ENCODE peak calls at places on chromosomes 2 and 18, in four cellular contexts. R is PC-9, N is psoas muscle, V is cardiac septum. S is an unnamed sample.

GRCh38 chr2:157691131-157691530 is 62.5 kb upstream of the ACVR1C start:
- DNase-seq in N (no peak), V (no peak), R (no peak), S (no peak)

GRCh38 chr2:17059452-17059851 is 393.8 kb upstream of the CYRIA start:
- DNase-seq in N (no peak), V (no peak), R (no peak), S (no peak)

GRCh38 chr2:75466708-75467311 is 93.9 kb downstream of the EVA1A start:
- DNase-seq in R (no peak), V (no peak), N (no peak), S (no peak)

GRCh38 chr18:48955528-48956261 is 4.9 kb upstream of the SMAD7 start:
- DNase-seq in V (peak), R (peak), N (peak), S (no peak)

GRCh38 chr2:109513749-109514588 is 99.8 kb downstream of the SEPTIN10 start:
- DNase-seq in R (peak), N (no peak), V (no peak), S (peak)

GRCh38 chr18:32906506-32907214 is 133.8 kb upstream of the KLHL14 start:
- DNase-seq in N (no peak), V (no peak), R (no peak), S (no peak)

GRCh38 chr2:88171966-88172365 is 1.8 kb downstream of the THNSL2 start:
- DNase-seq in N (no peak), R (no peak), V (no peak), S (no peak)

GRCh38 chr2:110853516-110853915 is 121.1 kb downstream of the ACOXL start:
- DNase-seq in V (no peak), N (no peak), R (no peak), S (no peak)

GRCh38 chr2:182047544-182047943 is 61.9 kb downstream of the PPP1R1C start:
- DNase-seq in V (no peak), R (no peak), N (no peak), S (no peak)

GRCh38 chr2:120978359-120979050 is 242.8 kb downstream of the GLI2 start:
- DNase-seq in R (peak), V (no peak), N (no peak), S (no peak)

GRCh38 chr2:60819155-60819862 is 62.1 kb upstream of the REL start:
- DNase-seq in V (no peak), N (no peak), R (no peak), S (no peak)

GRCh38 chr2:25491003-25491696 is 149.4 kb upstream of the DNMT3A start:
- DNase-seq in V (no peak), R (peak), N (no peak), S (no peak)

GRCh38 chr18:46506974-46507373 is 150.0 kb downstream of the LOXHD1 start:
- DNase-seq in R (no peak), V (no peak), N (no peak), S (no peak)

GRCh38 chr2:86484385-86484784 is 43.2 kb downstream of the KDM3A start:
- DNase-seq in R (no peak), N (no peak), V (no peak), S (no peak)

GRCh38 chr18:57791911-57792310 is 11.2 kb downstream of the ATP8B1 start:
- DNase-seq in N (no peak), R (no peak), V (peak), S (no peak)

GRCh38 chr18:53380063-53380639 is 844.3 kb downstream of the MBD2 start:
- DNase-seq in N (no peak), R (no peak), V (no peak), S (no peak)

GRCh38 chr18:70221156-70221910 is 15.8 kb upstream of the RTTN start:
- DNase-seq in N (no peak), V (no peak), R (no peak), S (no peak)

GRCh38 chr2:159249955-159250723 is 36.4 kb downstream of the WDSUB1 start:
- DNase-seq in N (no peak), R (peak), V (no peak), S (peak)

GRCh38 chr18:4040391-4041172 is 414.5 kb downstream of the DLGAP1 start:
- DNase-seq in R (no peak), V (no peak), N (no peak), S (no peak)

GRCh38 chr2:25276569-25277465 is 64.9 kb downstream of the DNMT3A start:
- DNase-seq in V (peak), N (peak), R (peak), S (no peak)

GRCh38 chr18:48806551-48807261 is 144.1 kb downstream of the SMAD7 start:
- DNase-seq in N (peak), R (no peak), V (peak), S (no peak)

GRCh38 chr2:169452080-169452479 is 27.2 kb upstream of the BBS5 start:
- DNase-seq in V (no peak), N (no peak), R (no peak), S (no peak)

S was measured in keratinocyte.